ENCODE peak calls at places on chromosome 18, in four cellular contexts. One of them, this sample, is unnamed.

GRCh38 chr18:37930640-37931039 is 365.0 kb upstream of the CELF4 start:
- DNase-seq in GM10248: no peak
- DNase-seq in upper lobe of left lung: no peak
- DNase-seq in H9: no peak
- DNase-seq in this sample: no peak

GRCh38 chr18:44819944-44820510 is 139.3 kb downstream of the SETBP1 start:
- DNase-seq in GM10248: peak
- DNase-seq in H9: no peak
- DNase-seq in upper lobe of left lung: no peak
- DNase-seq in this sample: no peak

GRCh38 chr18:9290171-9290570 is 44.4 kb upstream of the TWSG1 start:
- DNase-seq in upper lobe of left lung: no peak
- DNase-seq in GM10248: no peak
- DNase-seq in H9: no peak
- DNase-seq in this sample: no peak

GRCh38 chr18:68840554-68841263 is 42.8 kb downstream of the CCDC102B start:
- DNase-seq in H9: no peak
- DNase-seq in GM10248: no peak
- DNase-seq in upper lobe of left lung: peak
- DNase-seq in this sample: no peak

GRCh38 chr18:78729099-78729467 is 250.5 kb upstream of the SALL3 start:
- DNase-seq in upper lobe of left lung: no peak
- DNase-seq in H9: peak
- DNase-seq in GM10248: no peak
- DNase-seq in this sample: no peak

GRCh38 chr18:50460691-50461090 is 85.8 kb downstream of the SKA1 start:
- DNase-seq in H9: no peak
- DNase-seq in upper lobe of left lung: no peak
- DNase-seq in GM10248: no peak
- DNase-seq in this sample: no peak

GRCh38 chr18:3449702-3450357 is at the start of gene TGIF1:
- DNase-seq in upper lobe of left lung: peak
- DNase-seq in H9: peak
- DNase-seq in GM10248: peak
- DNase-seq in this sample: peak

GRCh38 chr18:58590827-58591226 is 38.1 kb downstream of the ALPK2 start:
- DNase-seq in H9: no peak
- DNase-seq in GM10248: no peak
- DNase-seq in upper lobe of left lung: no peak
- DNase-seq in this sample: no peak

GRCh38 chr18:44761812-44762211 is 81.1 kb downstream of the SETBP1 start:
- DNase-seq in upper lobe of left lung: no peak
- DNase-seq in GM10248: no peak
- DNase-seq in H9: no peak
- DNase-seq in this sample: no peak

GRCh38 chr18:37484893-37485834 is 80.4 kb downstream of the CELF4 start:
- DNase-seq in upper lobe of left lung: peak
- DNase-seq in H9: peak
- DNase-seq in GM10248: peak
- DNase-seq in this sample: no peak

GRCh38 chr18:22705328-22705727 is 227.8 kb upstream of the RBBP8 start:
- DNase-seq in GM10248: no peak
- DNase-seq in H9: no peak
- DNase-seq in upper lobe of left lung: no peak
- DNase-seq in this sample: no peak

GRCh38 chr18:45255142-45255890 is 360.0 kb upstream of the SLC14A2 start:
- DNase-seq in GM10248: no peak
- DNase-seq in upper lobe of left lung: no peak
- DNase-seq in H9: no peak
- DNase-seq in this sample: no peak

GRCh38 chr18:55475467-55475866 is 112.5 kb downstream of the TCF4 start:
- DNase-seq in H9: no peak
- DNase-seq in upper lobe of left lung: no peak
- DNase-seq in GM10248: no peak
- DNase-seq in this sample: no peak

GRCh38 chr18:70151554-70152130 is 53.8 kb downstream of the RTTN start:
- DNase-seq in H9: no peak
- DNase-seq in GM10248: no peak
- DNase-seq in upper lobe of left lung: no peak
- DNase-seq in this sample: no peak

GRCh38 chr18:76903386-76903785 is 81.0 kb downstream of the ZNF236 start:
- DNase-seq in upper lobe of left lung: no peak
- DNase-seq in GM10248: no peak
- DNase-seq in H9: no peak
- DNase-seq in this sample: no peak

GRCh38 chr18:8889479-8889878 is 184.1 kb downstream of the MTCL1 start:
- DNase-seq in upper lobe of left lung: no peak
- DNase-seq in H9: no peak
- DNase-seq in GM10248: no peak
- DNase-seq in this sample: no peak

GRCh38 chr18:7645756-7646155 is 78.6 kb downstream of the PTPRM start:
- DNase-seq in upper lobe of left lung: no peak
- DNase-seq in H9: no peak
- DNase-seq in GM10248: no peak
- DNase-seq in this sample: no peak

GRCh38 chr18:45753251-45753650 is 29.3 kb downstream of the SLC14A1 start:
- DNase-seq in H9: no peak
- DNase-seq in GM10248: no peak
- DNase-seq in upper lobe of left lung: no peak
- DNase-seq in this sample: no peak

GRCh38 chr18:58581265-58581664 is 47.6 kb downstream of the ALPK2 start:
- DNase-seq in upper lobe of left lung: no peak
- DNase-seq in H9: peak
- DNase-seq in GM10248: no peak
- DNase-seq in this sample: no peak

GRCh38 chr18:59022167-59022945 is 117.3 kb upstream of the SEC11C start:
- DNase-seq in upper lobe of left lung: no peak
- DNase-seq in GM10248: no peak
- DNase-seq in H9: no peak
- DNase-seq in this sample: no peak

GRCh38 chr18:79352432-79352831 is 43.3 kb upstream of the NFATC1 start:
- DNase-seq in H9: no peak
- DNase-seq in upper lobe of left lung: no peak
- DNase-seq in GM10248: no peak
- DNase-seq in this sample: no peak

GRCh38 chr18:26549486-26550435 is 1.4 kb upstream of the KCTD1 start:
- DNase-seq in upper lobe of left lung: peak
- DNase-seq in GM10248: peak
- DNase-seq in H9: peak
- DNase-seq in this sample: peak

GRCh38 chr18:57737661-57738060 is 65.5 kb downstream of the ATP8B1 start:
- DNase-seq in upper lobe of left lung: peak
- DNase-seq in GM10248: no peak
- DNase-seq in H9: no peak
- DNase-seq in this sample: no peak

GRCh38 chr18:52174220-52174619 is 165.8 kb upstream of the DCC start:
- DNase-seq in H9: no peak
- DNase-seq in upper lobe of left lung: no peak
- DNase-seq in GM10248: no peak
- DNase-seq in this sample: no peak

GRCh38 chr18:75003089-75003488 is 205.8 kb downstream of the PTGR3 start:
- DNase-seq in H9: no peak
- DNase-seq in GM10248: no peak
- DNase-seq in upper lobe of left lung: no peak
- DNase-seq in this sample: no peak

DNA sequence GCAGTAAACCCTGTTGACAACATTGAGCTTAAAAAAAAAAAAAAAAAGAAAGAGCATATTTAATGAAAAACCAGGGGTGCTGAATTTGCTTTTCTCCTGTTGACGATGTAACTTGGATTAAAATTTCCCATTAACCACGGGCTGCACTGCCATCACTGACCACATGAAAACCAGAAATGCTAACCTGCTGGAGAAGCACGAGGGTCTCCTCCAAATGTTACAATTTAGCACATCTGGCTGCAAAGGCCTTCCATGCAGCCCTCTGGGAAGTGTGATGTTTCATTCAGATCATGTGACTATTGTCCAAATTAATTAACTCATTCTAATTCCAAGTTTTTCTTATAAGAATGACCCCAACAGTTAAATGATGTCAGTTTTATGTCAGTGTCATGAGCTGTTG is 26.9 kb upstream of the SERPINB12 start:
- DNase-seq in GM10248: no peak
- DNase-seq in H9: no peak
- DNase-seq in upper lobe of left lung: no peak
- DNase-seq in this sample: no peak
- TF ChIP-seq CTCF in GM10248: no peak
- TF ChIP-seq CTCF in H9: no peak
- TF ChIP-seq CTCF in upper lobe of left lung: peak
- TF ChIP-seq CTCF in this sample: no peak

DNA sequence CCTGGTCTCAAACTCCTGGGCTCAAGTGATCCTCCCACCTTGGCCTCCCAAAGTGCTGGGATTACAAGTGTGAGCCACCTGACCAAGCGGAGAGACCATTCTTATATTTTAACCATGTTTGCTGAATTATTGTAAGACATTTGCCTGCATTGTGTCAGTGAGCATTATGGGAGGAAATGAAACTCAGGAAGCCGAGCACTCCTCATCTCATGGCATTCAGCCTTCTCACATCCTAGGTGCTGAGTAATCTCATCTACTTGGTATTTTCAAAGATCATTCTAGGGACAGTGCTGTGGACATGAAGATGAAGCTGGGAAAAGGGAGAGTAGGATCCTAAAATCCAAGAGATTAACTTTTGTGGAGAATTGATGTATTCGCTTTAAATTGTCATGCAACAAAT is 66.1 kb downstream of the NAPG start:
- DNase-seq in GM10248: no peak
- DNase-seq in H9: no peak
- DNase-seq in upper lobe of left lung: no peak
- DNase-seq in this sample: no peak
- TF ChIP-seq CTCF in GM10248: no peak
- TF ChIP-seq CTCF in H9: no peak
- TF ChIP-seq CTCF in upper lobe of left lung: no peak
- TF ChIP-seq CTCF in this sample: no peak

DNA sequence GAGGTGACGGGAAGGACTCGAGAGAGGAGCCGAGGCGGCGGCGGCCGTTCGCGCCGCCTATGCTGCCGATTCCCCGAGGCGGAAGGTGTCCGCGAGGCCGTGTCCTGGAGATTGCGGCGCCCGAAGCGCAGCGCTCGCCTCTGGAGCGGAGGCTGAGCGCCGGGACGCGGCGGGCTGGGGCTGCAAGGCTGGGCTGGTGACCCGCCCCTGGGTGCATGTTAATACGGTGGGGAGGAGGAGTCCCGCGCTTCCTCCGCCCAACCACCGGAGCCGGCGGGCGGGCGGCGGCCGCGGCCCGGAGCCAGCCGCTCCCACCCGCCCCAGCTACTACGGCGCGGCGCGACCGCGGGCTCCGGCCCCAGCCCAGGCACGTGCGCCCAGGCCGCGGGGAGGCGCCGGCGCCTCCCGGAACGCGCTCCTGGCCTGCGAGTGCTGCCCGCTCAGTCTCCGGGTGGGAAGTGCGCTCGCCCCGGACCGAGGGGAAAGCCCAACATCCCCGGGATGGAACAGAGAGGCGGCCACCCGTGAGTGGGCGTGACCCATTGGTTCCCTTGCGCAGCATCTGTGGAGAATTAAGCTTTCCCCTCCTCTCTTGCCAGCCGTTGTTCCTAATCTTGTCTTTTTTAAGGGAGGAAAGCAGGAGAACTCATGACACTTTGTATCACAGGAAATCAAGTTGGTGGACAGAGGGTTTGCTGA is at the start of gene DLGAP1:
- DNase-seq in upper lobe of left lung: peak
- DNase-seq in GM10248: peak
- DNase-seq in H9: peak
- DNase-seq in this sample: no peak
- TF ChIP-seq CTCF in upper lobe of left lung: no peak
- TF ChIP-seq CTCF in GM10248: no peak
- TF ChIP-seq CTCF in H9: peak
- TF ChIP-seq CTCF in this sample: no peak

DNA sequence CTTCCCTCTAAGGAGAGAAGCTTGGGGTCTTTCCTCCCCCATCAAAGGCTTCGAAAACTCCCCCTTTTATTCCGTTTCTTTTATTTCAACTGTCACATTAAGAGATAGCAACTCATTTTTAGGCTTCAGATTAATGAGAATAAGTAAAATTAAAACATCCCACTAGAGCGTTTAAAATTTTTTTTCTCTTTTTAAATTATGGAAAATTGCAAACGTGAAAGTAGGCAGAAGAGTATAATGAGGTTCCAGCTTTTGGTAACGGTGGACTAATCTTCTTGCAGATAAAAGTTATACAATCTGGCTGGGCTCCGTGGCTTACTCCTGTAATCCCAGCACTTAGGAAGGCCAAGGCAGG is 21.9 kb upstream of the RMP24 start:
- DNase-seq in GM10248: no peak
- DNase-seq in upper lobe of left lung: no peak
- DNase-seq in H9: no peak
- DNase-seq in this sample: no peak
- TF ChIP-seq CTCF in GM10248: no peak
- TF ChIP-seq CTCF in upper lobe of left lung: peak
- TF ChIP-seq CTCF in H9: no peak
- TF ChIP-seq CTCF in this sample: peak

This sample was measured in activated B cell treated with CpG ODN at 0.5 μM for 24 hours.